ENCODE peak calls at places on chromosome 17, in nine cellular contexts. One of them, this sample, is unnamed.

GRCh38 chr17:51707216-51707615 is 446.9 kb downstream of the UTP18 start:
- DNase-seq in WTC11: no peak
- DNase-seq in occipital lobe: no peak
- DNase-seq in skeletal muscle cell: no peak
- DNase-seq in cardiac fibroblast: no peak
- DNase-seq in choroid plexus epithelial cell: no peak
- DNase-seq in left cardiac atrium: no peak
- DNase-seq in activated CD4-positive, alpha-beta T cell treated with anti-CD3 and anti-CD28 coated beads for 24 hours: no peak
- DNase-seq in A172: no peak
- DNase-seq in this sample: no peak

GRCh38 chr17:37478187-37478586 is 11.5 kb upstream of the DUSP14 start:
- DNase-seq in WTC11: no peak
- DNase-seq in occipital lobe: no peak
- DNase-seq in skeletal muscle cell: no peak
- DNase-seq in cardiac fibroblast: peak; percentile 79
- DNase-seq in choroid plexus epithelial cell: peak; percentile 90
- DNase-seq in left cardiac atrium: peak; percentile 55
- DNase-seq in activated CD4-positive, alpha-beta T cell treated with anti-CD3 and anti-CD28 coated beads for 24 hours: no peak
- DNase-seq in A172: no peak
- DNase-seq in this sample: no peak

GRCh38 chr17:44905006-44906000 is 6.1 kb upstream of the EFTUD2 start:
- DNase-seq in WTC11: no peak
- DNase-seq in occipital lobe: no peak
- DNase-seq in skeletal muscle cell: no peak
- DNase-seq in cardiac fibroblast: no peak
- DNase-seq in choroid plexus epithelial cell: no peak
- DNase-seq in left cardiac atrium: no peak
- DNase-seq in activated CD4-positive, alpha-beta T cell treated with anti-CD3 and anti-CD28 coated beads for 24 hours: no peak
- DNase-seq in A172: peak; percentile 36
- DNase-seq in this sample: no peak

GRCh38 chr17:5413682-5414081 is 5.8 kb downstream of the NUP88 start:
- DNase-seq in WTC11: no peak
- DNase-seq in occipital lobe: no peak
- DNase-seq in skeletal muscle cell: peak; percentile 72
- DNase-seq in cardiac fibroblast: peak; percentile 87
- DNase-seq in choroid plexus epithelial cell: peak; percentile 87
- DNase-seq in left cardiac atrium: no peak
- DNase-seq in activated CD4-positive, alpha-beta T cell treated with anti-CD3 and anti-CD28 coated beads for 24 hours: no peak
- DNase-seq in A172: peak; percentile 96
- DNase-seq in this sample: peak; percentile 40

GRCh38 chr17:35088911-35089845 is 25.7 kb upstream of the RFFL start:
- DNase-seq in WTC11: peak; percentile 85
- DNase-seq in occipital lobe: peak; percentile 73
- DNase-seq in skeletal muscle cell: no peak
- DNase-seq in cardiac fibroblast: peak; percentile 75
- DNase-seq in choroid plexus epithelial cell: peak; percentile 79
- DNase-seq in left cardiac atrium: peak; percentile 87
- DNase-seq in activated CD4-positive, alpha-beta T cell treated with anti-CD3 and anti-CD28 coated beads for 24 hours: peak; percentile 83
- DNase-seq in A172: peak; percentile 63
- DNase-seq in this sample: peak; percentile 78

GRCh38 chr17:48792033-48792798 is 24.8 kb downstream of the TTLL6 start:
- DNase-seq in WTC11: no peak
- DNase-seq in occipital lobe: no peak
- DNase-seq in skeletal muscle cell: no peak
- DNase-seq in cardiac fibroblast: no peak
- DNase-seq in choroid plexus epithelial cell: no peak
- DNase-seq in left cardiac atrium: no peak
- DNase-seq in activated CD4-positive, alpha-beta T cell treated with anti-CD3 and anti-CD28 coated beads for 24 hours: no peak
- DNase-seq in A172: no peak
- DNase-seq in this sample: no peak

GRCh38 chr17:43908111-43908721 is 880 bp upstream of the MPP2 start:
- DNase-seq in WTC11: peak; percentile 66
- DNase-seq in occipital lobe: peak; percentile 85
- DNase-seq in skeletal muscle cell: no peak
- DNase-seq in cardiac fibroblast: peak; percentile 71
- DNase-seq in choroid plexus epithelial cell: peak; percentile 72
- DNase-seq in left cardiac atrium: peak; percentile 74
- DNase-seq in activated CD4-positive, alpha-beta T cell treated with anti-CD3 and anti-CD28 coated beads for 24 hours: peak; percentile 31
- DNase-seq in A172: no peak
- DNase-seq in this sample: peak; percentile 62

GRCh38 chr17:3923466-3924190 is 7.4 kb upstream of the P2RX1 start:
- DNase-seq in WTC11: no peak
- DNase-seq in occipital lobe: no peak
- DNase-seq in skeletal muscle cell: no peak
- DNase-seq in cardiac fibroblast: no peak
- DNase-seq in choroid plexus epithelial cell: no peak
- DNase-seq in left cardiac atrium: no peak
- DNase-seq in activated CD4-positive, alpha-beta T cell treated with anti-CD3 and anti-CD28 coated beads for 24 hours: no peak
- DNase-seq in A172: no peak
- DNase-seq in this sample: no peak

GRCh38 chr17:58764373-58764772 is 8.7 kb downstream of the PPM1E start:
- DNase-seq in WTC11: no peak
- DNase-seq in occipital lobe: no peak
- DNase-seq in skeletal muscle cell: no peak
- DNase-seq in cardiac fibroblast: no peak
- DNase-seq in choroid plexus epithelial cell: no peak
- DNase-seq in left cardiac atrium: no peak
- DNase-seq in activated CD4-positive, alpha-beta T cell treated with anti-CD3 and anti-CD28 coated beads for 24 hours: no peak
- DNase-seq in A172: no peak
- DNase-seq in this sample: no peak

GRCh38 chr17:41419712-41420111 is 4.7 kb downstream of the KRT37 start:
- DNase-seq in WTC11: no peak
- DNase-seq in occipital lobe: no peak
- DNase-seq in skeletal muscle cell: no peak
- DNase-seq in cardiac fibroblast: no peak
- DNase-seq in choroid plexus epithelial cell: no peak
- DNase-seq in left cardiac atrium: no peak
- DNase-seq in activated CD4-positive, alpha-beta T cell treated with anti-CD3 and anti-CD28 coated beads for 24 hours: no peak
- DNase-seq in A172: no peak
- DNase-seq in this sample: no peak